ENCODE peak calls at places on chromosomes 4 and X, in eight cellular contexts. One of them, this sample, is unnamed.

GRCh38 chr4:39770005-39770404 is 72.1 kb downstream of the UBE2K start:
- DNase-seq in AG09309: no peak
- DNase-seq in activated B cell treated with CpG ODN at 0.5 μM for 24 hours: no peak
- DNase-seq in left lung: no peak
- DNase-seq in tibial nerve: no peak
- DNase-seq in HFFc6: no peak
- DNase-seq in epithelial cell of esophagus: no peak
- DNase-seq in B cell: no peak
- DNase-seq in this sample: no peak

GRCh38 chr4:98166025-98166730 is 22.9 kb upstream of the STPG2 start:
- DNase-seq in AG09309: no peak
- DNase-seq in activated B cell treated with CpG ODN at 0.5 μM for 24 hours: no peak
- DNase-seq in left lung: peak
- DNase-seq in tibial nerve: no peak
- DNase-seq in HFFc6: peak
- DNase-seq in epithelial cell of esophagus: peak
- DNase-seq in B cell: no peak
- DNase-seq in this sample: no peak

GRCh38 chr4:38868055-38868965 is 704 bp downstream of the FAM114A1 start:
- DNase-seq in AG09309: no peak
- DNase-seq in activated B cell treated with CpG ODN at 0.5 μM for 24 hours: no peak
- DNase-seq in left lung: peak
- DNase-seq in tibial nerve: peak
- DNase-seq in HFFc6: no peak
- DNase-seq in epithelial cell of esophagus: peak
- DNase-seq in B cell: no peak
- DNase-seq in this sample: no peak

GRCh38 chr4:105282489-105282888 is 135.8 kb downstream of the TET2 start:
- DNase-seq in AG09309: no peak
- DNase-seq in activated B cell treated with CpG ODN at 0.5 μM for 24 hours: no peak
- DNase-seq in left lung: no peak
- DNase-seq in tibial nerve: no peak
- DNase-seq in HFFc6: no peak
- DNase-seq in epithelial cell of esophagus: no peak
- DNase-seq in B cell: no peak
- DNase-seq in this sample: no peak

GRCh38 chrX:71990518-71990917 is 79.9 kb downstream of the NHSL2 start:
- DNase-seq in AG09309: no peak
- DNase-seq in activated B cell treated with CpG ODN at 0.5 μM for 24 hours: no peak
- DNase-seq in left lung: no peak
- DNase-seq in tibial nerve: no peak
- DNase-seq in HFFc6: no peak
- DNase-seq in epithelial cell of esophagus: no peak
- DNase-seq in B cell: no peak
- DNase-seq in this sample: no peak

GRCh38 chr4:1164444-1164843 is 7.9 kb downstream of the SPON2 start:
- DNase-seq in AG09309: no peak
- DNase-seq in activated B cell treated with CpG ODN at 0.5 μM for 24 hours: no peak
- DNase-seq in left lung: no peak
- DNase-seq in tibial nerve: no peak
- DNase-seq in HFFc6: no peak
- DNase-seq in epithelial cell of esophagus: no peak
- DNase-seq in B cell: no peak
- DNase-seq in this sample: no peak

GRCh38 chr4:48028654-48029053 is 12.1 kb downstream of the NIPAL1 start:
- DNase-seq in AG09309: no peak
- DNase-seq in activated B cell treated with CpG ODN at 0.5 μM for 24 hours: no peak
- DNase-seq in left lung: no peak
- DNase-seq in tibial nerve: no peak
- DNase-seq in HFFc6: no peak
- DNase-seq in epithelial cell of esophagus: no peak
- DNase-seq in B cell: no peak
- DNase-seq in this sample: no peak

GRCh38 chr4:96009720-96010119 is 169.8 kb downstream of the PDHA2 start:
- DNase-seq in AG09309: no peak
- DNase-seq in activated B cell treated with CpG ODN at 0.5 μM for 24 hours: no peak
- DNase-seq in left lung: no peak
- DNase-seq in tibial nerve: no peak
- DNase-seq in HFFc6: no peak
- DNase-seq in epithelial cell of esophagus: peak
- DNase-seq in B cell: no peak
- DNase-seq in this sample: no peak

GRCh38 chrX:123818243-123818642 is 41.6 kb upstream of the XIAP start:
- DNase-seq in AG09309: no peak
- DNase-seq in activated B cell treated with CpG ODN at 0.5 μM for 24 hours: no peak
- DNase-seq in left lung: no peak
- DNase-seq in tibial nerve: no peak
- DNase-seq in HFFc6: peak
- DNase-seq in epithelial cell of esophagus: peak
- DNase-seq in B cell: no peak
- DNase-seq in this sample: no peak

GRCh38 chr4:163697121-163697520 is 202.6 kb downstream of the TMA16 start:
- DNase-seq in AG09309: no peak
- DNase-seq in activated B cell treated with CpG ODN at 0.5 μM for 24 hours: no peak
- DNase-seq in left lung: no peak
- DNase-seq in tibial nerve: no peak
- DNase-seq in HFFc6: peak
- DNase-seq in epithelial cell of esophagus: peak
- DNase-seq in B cell: no peak
- DNase-seq in this sample: no peak

GRCh38 chr4:88878624-88879023 is 178.4 kb downstream of the FAM13A start:
- DNase-seq in AG09309: no peak
- DNase-seq in activated B cell treated with CpG ODN at 0.5 μM for 24 hours: no peak
- DNase-seq in left lung: no peak
- DNase-seq in tibial nerve: no peak
- DNase-seq in HFFc6: no peak
- DNase-seq in epithelial cell of esophagus: no peak
- DNase-seq in B cell: no peak
- DNase-seq in this sample: no peak

GRCh38 chr4:173490817-173491518 is 39.1 kb downstream of the HAND2 start:
- DNase-seq in AG09309: no peak
- DNase-seq in activated B cell treated with CpG ODN at 0.5 μM for 24 hours: no peak
- DNase-seq in left lung: no peak
- DNase-seq in tibial nerve: no peak
- DNase-seq in HFFc6: peak
- DNase-seq in epithelial cell of esophagus: peak
- DNase-seq in B cell: no peak
- DNase-seq in this sample: no peak

GRCh38 chrX:418927-419729 is 32.4 kb upstream of the PPP2R3B start:
- DNase-seq in AG09309: no peak
- DNase-seq in activated B cell treated with CpG ODN at 0.5 μM for 24 hours: no peak
- DNase-seq in left lung: no peak
- DNase-seq in tibial nerve: no peak
- DNase-seq in HFFc6: no peak
- DNase-seq in epithelial cell of esophagus: no peak
- DNase-seq in B cell: no peak
- DNase-seq in this sample: no peak

GRCh38 chrX:38879631-38880220 is 78.5 kb downstream of the MID1IP1 start:
- DNase-seq in AG09309: no peak
- DNase-seq in activated B cell treated with CpG ODN at 0.5 μM for 24 hours: peak
- DNase-seq in left lung: no peak
- DNase-seq in tibial nerve: no peak
- DNase-seq in HFFc6: no peak
- DNase-seq in epithelial cell of esophagus: peak
- DNase-seq in B cell: peak
- DNase-seq in this sample: no peak

GRCh38 chrX:152735860-152736511 is 2.4 kb downstream of the MAGEA12 start:
- DNase-seq in AG09309: no peak
- DNase-seq in activated B cell treated with CpG ODN at 0.5 μM for 24 hours: no peak
- DNase-seq in left lung: no peak
- DNase-seq in tibial nerve: no peak
- DNase-seq in HFFc6: no peak
- DNase-seq in epithelial cell of esophagus: no peak
- DNase-seq in B cell: no peak
- DNase-seq in this sample: no peak

GRCh38 chr4:94759767-94760211 is 2.0 kb downstream of the BMPR1B start:
- DNase-seq in AG09309: no peak
- DNase-seq in activated B cell treated with CpG ODN at 0.5 μM for 24 hours: no peak
- DNase-seq in left lung: no peak
- DNase-seq in tibial nerve: no peak
- DNase-seq in HFFc6: no peak
- DNase-seq in epithelial cell of esophagus: no peak
- DNase-seq in B cell: no peak
- DNase-seq in this sample: no peak

GRCh38 chr4:94757192-94758140 is at the start of gene BMPR1B:
- DNase-seq in AG09309: peak
- DNase-seq in activated B cell treated with CpG ODN at 0.5 μM for 24 hours: no peak
- DNase-seq in left lung: no peak
- DNase-seq in tibial nerve: no peak
- DNase-seq in HFFc6: peak
- DNase-seq in epithelial cell of esophagus: peak
- DNase-seq in B cell: no peak
- DNase-seq in this sample: no peak

GRCh38 chr4:94762326-94762725 is 4.6 kb downstream of the BMPR1B start:
- DNase-seq in AG09309: no peak
- DNase-seq in activated B cell treated with CpG ODN at 0.5 μM for 24 hours: no peak
- DNase-seq in left lung: no peak
- DNase-seq in tibial nerve: no peak
- DNase-seq in HFFc6: no peak
- DNase-seq in epithelial cell of esophagus: no peak
- DNase-seq in B cell: no peak
- DNase-seq in this sample: no peak

GRCh38 chr4:94758700-94759399 is 1.1 kb downstream of the BMPR1B start:
- DNase-seq in AG09309: no peak
- DNase-seq in activated B cell treated with CpG ODN at 0.5 μM for 24 hours: no peak
- DNase-seq in left lung: no peak
- DNase-seq in tibial nerve: no peak
- DNase-seq in HFFc6: no peak
- DNase-seq in epithelial cell of esophagus: peak
- DNase-seq in B cell: no peak
- DNase-seq in this sample: no peak

GRCh38 chr4:94758141-94758699 is 465 bp downstream of the BMPR1B start:
- DNase-seq in AG09309: no peak
- DNase-seq in activated B cell treated with CpG ODN at 0.5 μM for 24 hours: no peak
- DNase-seq in left lung: no peak
- DNase-seq in tibial nerve: peak
- DNase-seq in HFFc6: no peak
- DNase-seq in epithelial cell of esophagus: peak
- DNase-seq in B cell: no peak
- DNase-seq in this sample: peak
- TF ChIP-seq CTCF in AG09309: no peak
- TF ChIP-seq CTCF in activated B cell treated with CpG ODN at 0.5 μM for 24 hours: no peak
- TF ChIP-seq CTCF in left lung: no peak
- TF ChIP-seq CTCF in tibial nerve: no peak
- TF ChIP-seq CTCF in HFFc6: no peak
- TF ChIP-seq CTCF in epithelial cell of esophagus: no peak
- TF ChIP-seq CTCF in B cell: no peak
- TF ChIP-seq CTCF in this sample: no peak

GRCh38 chrX:48539345-48540014 is at the start of gene TBC1D25:
- DNase-seq in AG09309: peak
- DNase-seq in activated B cell treated with CpG ODN at 0.5 μM for 24 hours: peak
- DNase-seq in left lung: peak
- DNase-seq in tibial nerve: peak
- DNase-seq in HFFc6: peak
- DNase-seq in epithelial cell of esophagus: peak
- DNase-seq in B cell: peak
- DNase-seq in this sample: peak

GRCh38 chrX:48538641-48539344 is 721 bp upstream of the TBC1D25 start:
- DNase-seq in AG09309: no peak
- DNase-seq in activated B cell treated with CpG ODN at 0.5 μM for 24 hours: no peak
- DNase-seq in left lung: no peak
- DNase-seq in tibial nerve: no peak
- DNase-seq in HFFc6: no peak
- DNase-seq in epithelial cell of esophagus: no peak
- DNase-seq in B cell: no peak
- DNase-seq in this sample: no peak

GRCh38 chrX:48540480-48540879 is 966 bp downstream of the TBC1D25 start:
- DNase-seq in AG09309: no peak
- DNase-seq in activated B cell treated with CpG ODN at 0.5 μM for 24 hours: no peak
- DNase-seq in left lung: no peak
- DNase-seq in tibial nerve: no peak
- DNase-seq in HFFc6: no peak
- DNase-seq in epithelial cell of esophagus: no peak
- DNase-seq in B cell: no peak
- DNase-seq in this sample: no peak

GRCh38 chrX:48541140-48541814 is 1.8 kb downstream of the TBC1D25 start:
- DNase-seq in AG09309: no peak
- DNase-seq in activated B cell treated with CpG ODN at 0.5 μM for 24 hours: no peak
- DNase-seq in left lung: no peak
- DNase-seq in tibial nerve: no peak
- DNase-seq in HFFc6: no peak
- DNase-seq in epithelial cell of esophagus: no peak
- DNase-seq in B cell: no peak
- DNase-seq in this sample: no peak

GRCh38 chrX:48540015-48540350 is 469 bp downstream of the TBC1D25 start:
- DNase-seq in AG09309: no peak
- DNase-seq in activated B cell treated with CpG ODN at 0.5 μM for 24 hours: no peak
- DNase-seq in left lung: peak
- DNase-seq in tibial nerve: peak
- DNase-seq in HFFc6: peak
- DNase-seq in epithelial cell of esophagus: peak
- DNase-seq in B cell: peak
- DNase-seq in this sample: peak
- TF ChIP-seq CTCF in AG09309: no peak
- TF ChIP-seq CTCF in activated B cell treated with CpG ODN at 0.5 μM for 24 hours: no peak
- TF ChIP-seq CTCF in left lung: no peak
- TF ChIP-seq CTCF in tibial nerve: no peak
- TF ChIP-seq CTCF in HFFc6: peak
- TF ChIP-seq CTCF in epithelial cell of esophagus: no peak
- TF ChIP-seq CTCF in B cell: peak
- TF ChIP-seq CTCF in this sample: no peak

GRCh38 chr4:185123479-185123878 is 19.6 kb upstream of the SLC25A4 start:
- DNase-seq in AG09309: no peak
- DNase-seq in activated B cell treated with CpG ODN at 0.5 μM for 24 hours: no peak
- DNase-seq in left lung: no peak
- DNase-seq in tibial nerve: no peak
- DNase-seq in HFFc6: no peak
- DNase-seq in epithelial cell of esophagus: no peak
- DNase-seq in B cell: no peak
- DNase-seq in this sample: no peak

GRCh38 chr4:185122681-185123345 is 20.3 kb upstream of the SLC25A4 start:
- DNase-seq in AG09309: no peak
- DNase-seq in activated B cell treated with CpG ODN at 0.5 μM for 24 hours: no peak
- DNase-seq in left lung: no peak
- DNase-seq in tibial nerve: no peak
- DNase-seq in HFFc6: peak
- DNase-seq in epithelial cell of esophagus: no peak
- DNase-seq in B cell: no peak
- DNase-seq in this sample: no peak

GRCh38 chr4:185134176-185134869 is 8.7 kb upstream of the SLC25A4 start:
- DNase-seq in AG09309: peak
- DNase-seq in activated B cell treated with CpG ODN at 0.5 μM for 24 hours: no peak
- DNase-seq in left lung: no peak
- DNase-seq in tibial nerve: no peak
- DNase-seq in HFFc6: peak
- DNase-seq in epithelial cell of esophagus: peak
- DNase-seq in B cell: peak
- DNase-seq in this sample: no peak

GRCh38 chr4:185127021-185127925 is 15.8 kb upstream of the SLC25A4 start:
- DNase-seq in AG09309: no peak
- DNase-seq in activated B cell treated with CpG ODN at 0.5 μM for 24 hours: peak
- DNase-seq in left lung: no peak
- DNase-seq in tibial nerve: no peak
- DNase-seq in HFFc6: no peak
- DNase-seq in epithelial cell of esophagus: peak
- DNase-seq in B cell: peak
- DNase-seq in this sample: no peak

GRCh38 chr4:185128272-185129119 is 14.6 kb upstream of the SLC25A4 start:
- DNase-seq in AG09309: no peak
- DNase-seq in activated B cell treated with CpG ODN at 0.5 μM for 24 hours: peak
- DNase-seq in left lung: no peak
- DNase-seq in tibial nerve: no peak
- DNase-seq in HFFc6: no peak
- DNase-seq in epithelial cell of esophagus: peak
- DNase-seq in B cell: peak
- DNase-seq in this sample: peak
- TF ChIP-seq CTCF in AG09309: no peak
- TF ChIP-seq CTCF in activated B cell treated with CpG ODN at 0.5 μM for 24 hours: no peak
- TF ChIP-seq CTCF in left lung: no peak
- TF ChIP-seq CTCF in tibial nerve: no peak
- TF ChIP-seq CTCF in HFFc6: peak
- TF ChIP-seq CTCF in epithelial cell of esophagus: no peak
- TF ChIP-seq CTCF in B cell: peak
- TF ChIP-seq CTCF in this sample: peak

GRCh38 chrX:45801554-45801953 is 600.9 kb upstream of the DIPK2B start:
- DNase-seq in AG09309: no peak
- DNase-seq in activated B cell treated with CpG ODN at 0.5 μM for 24 hours: no peak
- DNase-seq in left lung: no peak
- DNase-seq in tibial nerve: no peak
- DNase-seq in HFFc6: no peak
- DNase-seq in epithelial cell of esophagus: peak
- DNase-seq in B cell: peak
- DNase-seq in this sample: no peak
- TF ChIP-seq CTCF in AG09309: peak
- TF ChIP-seq CTCF in activated B cell treated with CpG ODN at 0.5 μM for 24 hours: no peak
- TF ChIP-seq CTCF in left lung: no peak
- TF ChIP-seq CTCF in tibial nerve: no peak
- TF ChIP-seq CTCF in HFFc6: peak
- TF ChIP-seq CTCF in epithelial cell of esophagus: peak
- TF ChIP-seq CTCF in B cell: peak
- TF ChIP-seq CTCF in this sample: peak

This sample was measured in activated CD8-positive, alpha-beta T cell treated with anti-CD3 and anti-CD28 coated beads for 36 hours.